ENCODE peak calls at places on chromosomes 12 and 14, in seven cellular contexts. F is transverse colon, G is tibial nerve, H is ovary, X is stomach, R is H1, C is A549. V is an unnamed sample.

GRCh38 chr12:19771858-19772257 is 332.6 kb downstream of the AEBP2 start:
- DNase-seq in F (no peak), G (no peak), H (no peak), X (no peak), R (no peak), C (no peak), V (no peak)

GRCh38 chr14:66652736-66653135 is 144.8 kb downstream of the GPHN start:
- DNase-seq in F (no peak), G (no peak), H (no peak), X (no peak), R (no peak), C (no peak), V (no peak)

GRCh38 chr14:80133457-80133856 is 77.8 kb downstream of the DIO2 start:
- DNase-seq in F (no peak), G (no peak), H (no peak), X (no peak), R (no peak), C (no peak), V (no peak)

GRCh38 chr14:101242442-101243385 is 318.6 kb upstream of the DIO3 start:
- DNase-seq in F (no peak), G (no peak), H (no peak), X (no peak), R (no peak), C (no peak), V (no peak)

GRCh38 chr14:58969951-58970751 is 218.3 kb upstream of the DAAM1 start:
- DNase-seq in F (no peak), G (no peak), H (peak; percentile 38), X (no peak), R (peak; percentile 34), C (no peak), V (no peak)

GRCh38 chr12:41891226-41891625 is 253.4 kb downstream of the GXYLT1 start:
- DNase-seq in F (no peak), G (no peak), H (no peak), X (no peak), R (no peak), C (no peak), V (no peak)

GRCh38 chr12:121992059-121992879 is 29.4 kb upstream of the BCL7A start:
- DNase-seq in F (no peak), G (no peak), H (no peak), X (no peak), R (no peak), C (peak; percentile 91), V (no peak)

GRCh38 chr14:103496776-103497175 is 25.9 kb downstream of the CKB start:
- DNase-seq in F (no peak), G (no peak), H (no peak), X (no peak), R (no peak), C (no peak), V (no peak)

GRCh38 chr14:50961606-50962259 is 17.4 kb upstream of the PYGL start:
- DNase-seq in F (no peak), G (no peak), H (no peak), X (no peak), R (no peak), C (peak; percentile 16), V (no peak)

GRCh38 chr12:95838125-95838524 is 20.6 kb upstream of the SNRPF start:
- DNase-seq in F (peak; percentile 65), G (peak; percentile 45), H (no peak), X (peak; percentile 64), R (no peak), C (no peak), V (no peak)

GRCh38 chr12:15527201-15527782 is 205.0 kb downstream of the PTPRO start:
- DNase-seq in F (peak; percentile 36), G (peak; percentile 28), H (no peak), X (peak; percentile 32), R (no peak), C (no peak), V (no peak)

GRCh38 chr14:74980398-74980745 is 22.3 kb upstream of the EIF2B2 start:
- DNase-seq in F (no peak), G (no peak), H (no peak), X (no peak), R (no peak), C (no peak), V (no peak)

GRCh38 chr12:113174461-113175384 is 10.6 kb downstream of the DDX54 start:
- DNase-seq in F (peak; percentile 78), G (peak; percentile 82), H (peak; percentile 80), X (peak; percentile 79), R (no peak), C (peak; percentile 88), V (no peak)

GRCh38 chr14:103871596-103872480 is 24.5 kb upstream of the PPP1R13B start:
- DNase-seq in F (peak; percentile 89), G (no peak), H (no peak), X (peak; percentile 91), R (no peak), C (peak; percentile 44), V (no peak)

GRCh38 chr12:68613209-68613904 is 2.7 kb downstream of the RAP1B start:
- DNase-seq in F (no peak), G (no peak), H (no peak), X (no peak), R (no peak), C (no peak), V (no peak)

DNA sequence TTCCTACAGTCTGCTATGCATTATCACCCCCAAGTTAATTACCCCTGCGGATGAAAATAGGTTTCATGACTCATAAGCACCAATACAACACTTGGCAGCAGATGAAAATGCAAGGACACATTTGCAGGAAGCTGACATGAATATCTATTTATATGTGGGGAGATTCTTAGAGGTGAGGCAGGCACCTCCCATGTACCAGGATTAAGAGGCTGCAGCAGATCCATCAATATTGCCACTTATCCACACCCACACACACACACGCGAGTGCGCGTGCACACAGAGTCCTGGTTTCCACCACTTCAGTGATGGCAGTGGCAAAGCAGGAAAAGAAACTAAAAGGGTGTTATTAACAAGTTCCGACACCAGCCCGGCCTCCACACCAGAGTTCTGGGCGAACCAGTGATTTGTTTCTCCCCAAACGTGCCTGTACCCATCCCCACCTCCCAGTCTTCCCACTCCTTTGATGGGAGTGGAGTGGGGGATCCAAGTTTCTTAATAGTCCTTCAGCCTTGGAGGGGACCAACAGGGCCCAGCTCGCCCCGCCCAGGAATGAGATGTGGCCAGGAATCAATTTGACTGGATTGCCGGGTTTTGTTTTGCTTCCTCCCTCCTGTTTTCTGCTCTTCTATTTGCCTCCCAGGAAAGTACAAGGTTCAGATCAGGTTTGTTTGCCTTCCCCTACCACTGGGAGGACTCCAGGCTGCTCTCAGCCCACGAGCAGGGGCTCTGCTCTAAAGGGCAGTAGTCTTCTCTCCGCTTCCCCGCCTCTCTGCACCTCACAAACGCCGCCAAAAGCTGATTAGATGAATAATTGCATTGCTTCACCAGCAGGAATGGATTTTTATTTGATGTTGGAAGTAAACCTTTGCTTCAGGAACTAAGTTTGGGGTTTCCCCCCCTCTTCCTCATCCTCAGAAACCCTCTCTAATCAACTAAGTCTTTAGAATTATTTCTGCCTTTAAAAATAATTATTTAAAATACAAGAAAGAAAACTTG is 5.2 kb downstream of the IRF2BPL start:
- DNase-seq in F (peak; percentile 63), G (no peak), H (peak; percentile 76), X (peak; percentile 76), R (no peak), C (no peak), V (no peak)
- TF ChIP-seq EP300 in F (no peak), G (peak; percentile 25), H (no peak), X (no peak), R (no peak), C (no peak), V (no peak)

GRCh38 chr12:111692575-111693210 is 6.8 kb downstream of the ACAD10 start:
- DNase-seq in F (no peak), G (no peak), H (no peak), X (no peak), R (no peak), C (peak; percentile 68), V (no peak)
- TF ChIP-seq CTCF in F (no peak), G (no peak), H (no peak), X (no peak), R (peak; percentile 65), C (peak; percentile 38), V (no peak)

GRCh38 chr14:95439881-95440280 is 76.6 kb downstream of the SYNE3 start:
- DNase-seq in F (no peak), G (no peak), H (no peak), X (no peak), R (no peak), C (no peak), V (no peak)
- TF ChIP-seq POLR2A in F (no peak), G (no peak), H (no peak), X (no peak), R (no peak), C (no peak), V (no peak)

GRCh38 chr14:77918448-77918847 is 118.5 kb downstream of the ADCK1 start:
- DNase-seq in F (no peak), G (no peak), H (no peak), X (no peak), R (no peak), C (no peak), V (no peak)
- TF ChIP-seq EP300 in F (no peak), G (no peak), H (no peak), X (no peak), R (no peak), C (no peak), V (no peak)

GRCh38 chr12:30753233-30753632 is 1.5 kb downstream of the CAPRIN2 start:
- DNase-seq in F (no peak), G (no peak), H (no peak), X (no peak), R (no peak), C (peak; percentile 40), V (no peak)
- TF ChIP-seq CTCF in F (no peak), G (no peak), H (no peak), X (no peak), R (peak; percentile 46), C (peak; percentile 20), V (no peak)

V was measured in esophagus muscularis mucosa.